ENCODE peak calls at places on chromosome 15, in six cellular contexts. One of them, this sample, is unnamed.

GRCh38 chr15:25527118-25527517 is 88.3 kb upstream of the UBE3A start:
- DNase-seq in astrocyte of the spinal cord: no peak
- DNase-seq in HAP-1: no peak
- DNase-seq in stimulated activated CD8-positive, alpha-beta memory T cell treated with anti-CD3 and anti-CD28 coated beads, Interleukin-12 subunit alpha, Interleukin-12 subunit beta, amount 100 ng/mL, for 1 hour: no peak
- DNase-seq in AG04450: no peak
- DNase-seq in amniotic stem cell: no peak
- DNase-seq in this sample: no peak

GRCh38 chr15:43911235-43911661 is 84.4 kb downstream of the WDR76 start:
- DNase-seq in amniotic stem cell: peak
- DNase-seq in AG04450: peak
- DNase-seq in stimulated activated CD8-positive, alpha-beta memory T cell treated with anti-CD3 and anti-CD28 coated beads, Interleukin-12 subunit alpha, Interleukin-12 subunit beta, amount 100 ng/mL, for 1 hour: no peak
- DNase-seq in astrocyte of the spinal cord: peak
- DNase-seq in HAP-1: no peak
- DNase-seq in this sample: peak

GRCh38 chr15:55775316-55775715 is 32.4 kb upstream of the PRTG start:
- DNase-seq in HAP-1: peak
- DNase-seq in amniotic stem cell: no peak
- DNase-seq in astrocyte of the spinal cord: no peak
- DNase-seq in stimulated activated CD8-positive, alpha-beta memory T cell treated with anti-CD3 and anti-CD28 coated beads, Interleukin-12 subunit alpha, Interleukin-12 subunit beta, amount 100 ng/mL, for 1 hour: no peak
- DNase-seq in AG04450: no peak
- DNase-seq in this sample: no peak

GRCh38 chr15:42665827-42666226 is 71.1 kb downstream of the CDAN1 start:
- DNase-seq in amniotic stem cell: no peak
- DNase-seq in stimulated activated CD8-positive, alpha-beta memory T cell treated with anti-CD3 and anti-CD28 coated beads, Interleukin-12 subunit alpha, Interleukin-12 subunit beta, amount 100 ng/mL, for 1 hour: no peak
- DNase-seq in astrocyte of the spinal cord: no peak
- DNase-seq in HAP-1: peak
- DNase-seq in AG04450: no peak
- DNase-seq in this sample: no peak

GRCh38 chr15:53811530-53811929 is 52.1 kb upstream of the WDR72 start:
- DNase-seq in astrocyte of the spinal cord: no peak
- DNase-seq in stimulated activated CD8-positive, alpha-beta memory T cell treated with anti-CD3 and anti-CD28 coated beads, Interleukin-12 subunit alpha, Interleukin-12 subunit beta, amount 100 ng/mL, for 1 hour: no peak
- DNase-seq in AG04450: no peak
- DNase-seq in HAP-1: no peak
- DNase-seq in amniotic stem cell: no peak
- DNase-seq in this sample: no peak

GRCh38 chr15:57091626-57092025 is 173.2 kb downstream of the TCF12 start:
- DNase-seq in AG04450: no peak
- DNase-seq in HAP-1: no peak
- DNase-seq in astrocyte of the spinal cord: no peak
- DNase-seq in amniotic stem cell: no peak
- DNase-seq in stimulated activated CD8-positive, alpha-beta memory T cell treated with anti-CD3 and anti-CD28 coated beads, Interleukin-12 subunit alpha, Interleukin-12 subunit beta, amount 100 ng/mL, for 1 hour: no peak
- DNase-seq in this sample: no peak

GRCh38 chr15:52020253-52021085 is 1.4 kb downstream of the MAPK6 start:
- DNase-seq in astrocyte of the spinal cord: no peak
- DNase-seq in amniotic stem cell: no peak
- DNase-seq in stimulated activated CD8-positive, alpha-beta memory T cell treated with anti-CD3 and anti-CD28 coated beads, Interleukin-12 subunit alpha, Interleukin-12 subunit beta, amount 100 ng/mL, for 1 hour: no peak
- DNase-seq in HAP-1: no peak
- DNase-seq in AG04450: no peak
- DNase-seq in this sample: no peak

GRCh38 chr15:41904487-41905359 is 10.9 kb upstream of the SPTBN5 start:
- DNase-seq in HAP-1: peak
- DNase-seq in amniotic stem cell: no peak
- DNase-seq in AG04450: peak
- DNase-seq in stimulated activated CD8-positive, alpha-beta memory T cell treated with anti-CD3 and anti-CD28 coated beads, Interleukin-12 subunit alpha, Interleukin-12 subunit beta, amount 100 ng/mL, for 1 hour: peak
- DNase-seq in astrocyte of the spinal cord: peak
- DNase-seq in this sample: no peak

GRCh38 chr15:37084602-37085001 is 15.7 kb downstream of the MEIS2 start:
- DNase-seq in HAP-1: no peak
- DNase-seq in amniotic stem cell: no peak
- DNase-seq in stimulated activated CD8-positive, alpha-beta memory T cell treated with anti-CD3 and anti-CD28 coated beads, Interleukin-12 subunit alpha, Interleukin-12 subunit beta, amount 100 ng/mL, for 1 hour: no peak
- DNase-seq in astrocyte of the spinal cord: no peak
- DNase-seq in AG04450: no peak
- DNase-seq in this sample: no peak

GRCh38 chr15:35777016-35777415 is 231.1 kb upstream of the DPH6 start:
- DNase-seq in HAP-1: no peak
- DNase-seq in AG04450: no peak
- DNase-seq in astrocyte of the spinal cord: no peak
- DNase-seq in amniotic stem cell: no peak
- DNase-seq in stimulated activated CD8-positive, alpha-beta memory T cell treated with anti-CD3 and anti-CD28 coated beads, Interleukin-12 subunit alpha, Interleukin-12 subunit beta, amount 100 ng/mL, for 1 hour: no peak
- DNase-seq in this sample: no peak

GRCh38 chr15:34039506-34040123 is 611 bp upstream of the AVEN start:
- DNase-seq in astrocyte of the spinal cord: peak
- DNase-seq in AG04450: no peak
- DNase-seq in stimulated activated CD8-positive, alpha-beta memory T cell treated with anti-CD3 and anti-CD28 coated beads, Interleukin-12 subunit alpha, Interleukin-12 subunit beta, amount 100 ng/mL, for 1 hour: no peak
- DNase-seq in amniotic stem cell: no peak
- DNase-seq in HAP-1: no peak
- DNase-seq in this sample: no peak

GRCh38 chr15:73709671-73710070 is 25.5 kb downstream of the CD276 start:
- DNase-seq in astrocyte of the spinal cord: no peak
- DNase-seq in stimulated activated CD8-positive, alpha-beta memory T cell treated with anti-CD3 and anti-CD28 coated beads, Interleukin-12 subunit alpha, Interleukin-12 subunit beta, amount 100 ng/mL, for 1 hour: no peak
- DNase-seq in amniotic stem cell: no peak
- DNase-seq in AG04450: no peak
- DNase-seq in HAP-1: no peak
- DNase-seq in this sample: no peak

GRCh38 chr15:39030291-39031070 is 465.9 kb upstream of the RASGRP1 start:
- DNase-seq in astrocyte of the spinal cord: no peak
- DNase-seq in HAP-1: no peak
- DNase-seq in amniotic stem cell: no peak
- DNase-seq in stimulated activated CD8-positive, alpha-beta memory T cell treated with anti-CD3 and anti-CD28 coated beads, Interleukin-12 subunit alpha, Interleukin-12 subunit beta, amount 100 ng/mL, for 1 hour: no peak
- DNase-seq in AG04450: no peak
- DNase-seq in this sample: no peak

This sample was measured in HS-5.